ENCODE peak calls at places on chromosomes 7 and 10, in four cellular contexts. Q is NCI-H2171 treated with DMSO at 0.1 percent for 48 hours, C is Right ventricle myocardium superior, W is NCI-H146. G is an unnamed sample.

GRCh38 chr7:47253650-47254080 is 328.2 kb downstream of the TNS3 start:
- DNase-seq in C (peak; percentile 61), W (peak; percentile 43), Q (peak; percentile 41), G (no peak)

GRCh38 chr10:76257816-76258215 is 826.4 kb downstream of the LRMDA start:
- DNase-seq in C (no peak), Q (no peak), W (no peak), G (no peak)

GRCh38 chr7:131052285-131052942 is 275.3 kb upstream of the MKLN1 start:
- DNase-seq in C (no peak), W (no peak), Q (peak; percentile 83), G (no peak)

GRCh38 chr10:4549254-4549653 is 276.8 kb upstream of the AKR1E2 start:
- DNase-seq in W (no peak), C (no peak), Q (no peak), G (no peak)

GRCh38 chr7:121366852-121367431 is 29.2 kb downstream of the FAM3C start:
- DNase-seq in Q (peak; percentile 41), C (no peak), W (peak; percentile 30), G (peak; percentile 74)

GRCh38 chr7:40579401-40579800 is 444.6 kb downstream of the SUGCT start:
- DNase-seq in W (no peak), C (no peak), Q (no peak), G (no peak)

GRCh38 chr10:30581779-30582380 is 47.7 kb downstream of the LYZL2 start:
- DNase-seq in Q (peak; percentile 0), W (no peak), C (no peak), G (peak; percentile 77)

GRCh38 chr7:26958834-26959233 is 94.4 kb upstream of the SKAP2 start:
- DNase-seq in W (no peak), Q (no peak), C (no peak), G (no peak)

GRCh38 chr10:70837660-70838059 is 21.9 kb downstream of the SGPL1 start:
- DNase-seq in C (no peak), Q (no peak), W (no peak), G (no peak)

GRCh38 chr7:130492519-130493274 is 812 bp downstream of the MEST start:
- DNase-seq in W (peak; percentile 37), Q (peak; percentile 12), C (no peak), G (no peak)

GRCh38 chr10:44325157-44325556 is 59.7 kb downstream of the CXCL12 start:
- DNase-seq in W (no peak), Q (no peak), C (no peak), G (peak; percentile 37)

GRCh38 chr10:125038637-125039036 is 96.7 kb downstream of the ZRANB1 start:
- DNase-seq in Q (no peak), C (peak; percentile 76), W (no peak), G (peak; percentile 57)

GRCh38 chr7:29017666-29018065 is 59.5 kb upstream of the TRIL start:
- DNase-seq in C (no peak), W (no peak), Q (peak; percentile 75), G (no peak)